ENCODE peak calls at places on chromosomes 1 and 21, in nine cellular contexts. H is NT2/D1; I is hepatic stellate cell; Y is NCI-H2081; L is substantia nigra; P is SW480; W is kidney tubule cell; B is CD8-positive, alpha-beta T cell; C is aorta. F is an unnamed sample.

GRCh38 chr1:17795081-17795809 is 40.1 kb downstream of the ACTL8 start:
- DNase-seq in H (no peak), I (no peak), Y (no peak), L (no peak), P (no peak), W (no peak), B (no peak), C (no peak), F (no peak)

GRCh38 chr21:42218836-42219605 is at the start of gene ABCG1:
- DNase-seq in H (peak), I (no peak), Y (peak), L (peak), P (peak), W (no peak), B (peak), C (peak), F (no peak)

GRCh38 chr1:53659436-53659835 is 79.5 kb downstream of the GLIS1 start:
- DNase-seq in H (no peak), I (no peak), Y (no peak), L (no peak), P (no peak), W (no peak), B (no peak), C (peak), F (no peak)

GRCh38 chr1:15680131-15680530 is 4.0 kb upstream of the PLEKHM2 start:
- DNase-seq in H (no peak), I (peak), Y (no peak), L (no peak), P (no peak), W (peak), B (no peak), C (no peak), F (no peak)

GRCh38 chr1:200369131-200369530 is 40.7 kb downstream of the ZNF281 start:
- DNase-seq in H (no peak), I (no peak), Y (no peak), L (no peak), P (no peak), W (no peak), B (no peak), C (no peak), F (no peak)

GRCh38 chr1:240663160-240663879 is 51.4 kb upstream of the GREM2 start:
- DNase-seq in H (no peak), I (peak), Y (no peak), L (no peak), P (no peak), W (no peak), B (no peak), C (no peak), F (no peak)

GRCh38 chr1:3004285-3005205 is 16.7 kb upstream of the ACTRT2 start:
- DNase-seq in H (no peak), I (no peak), Y (no peak), L (no peak), P (no peak), W (no peak), B (no peak), C (peak), F (no peak)

GRCh38 chr1:21290546-21290944 is 282 bp upstream of the ECE1 start:
- DNase-seq in H (no peak), I (no peak), Y (no peak), L (no peak), P (peak), W (no peak), B (peak), C (no peak), F (no peak)

GRCh38 chr1:3761296-3762010 is 9.2 kb downstream of the CCDC27 start:
- DNase-seq in H (no peak), I (no peak), Y (no peak), L (no peak), P (no peak), W (no peak), B (no peak), C (no peak), F (no peak)

GRCh38 chr1:165073402-165074007 is 283.0 kb downstream of the LMX1A start:
- DNase-seq in H (peak), I (peak), Y (peak), L (peak), P (peak), W (peak), B (no peak), C (no peak), F (peak)

GRCh38 chr1:245589827-245590421 is 435.1 kb downstream of the KIF26B start:
- DNase-seq in H (no peak), I (no peak), Y (no peak), L (no peak), P (no peak), W (peak), B (no peak), C (no peak), F (no peak)

GRCh38 chr1:75203415-75204277 is 69.5 kb downstream of the LHX8 start:
- DNase-seq in H (peak), I (peak), Y (peak), L (no peak), P (peak), W (peak), B (no peak), C (no peak), F (peak)

GRCh38 chr1:234111458-234112142 is 207.1 kb downstream of the SLC35F3 start:
- DNase-seq in H (peak), I (peak), Y (no peak), L (no peak), P (peak), W (peak), B (no peak), C (no peak), F (no peak)

GRCh38 chr1:181640959-181641358 is 157.6 kb downstream of the CACNA1E start:
- DNase-seq in H (no peak), I (no peak), Y (no peak), L (no peak), P (no peak), W (no peak), B (no peak), C (no peak), F (no peak)

GRCh38 chr1:169711469-169712308 is at the start of gene SELL:
- DNase-seq in H (peak), I (peak), Y (peak), L (peak), P (peak), W (peak), B (peak), C (no peak), F (peak)